ENCODE peak calls at places on chromosomes 6 and 20, in ten cellular contexts. S is neural crest cell; Y is stimulated activated CD4-positive, alpha-beta T cell treated with anti-CD3 and anti-CD28 coated beads, Interleukin-4, amount 100 ng/mL, for 4 hours; K is mucosa of gallbladder; M is activated CD4-positive, alpha-beta T cell treated with anti-CD3 and anti-CD28 coated beads for 24 hours; H is nephron progenitor cell; W is CD4-positive, alpha-beta T cell; T is choroid plexus epithelial cell; R is HS-27A; J is NCI-H1436. N is an unnamed sample.

GRCh38 chr6:166692723-166693302 is 65.8 kb upstream of the RPS6KA2 start:
- DNase-seq in S (no peak), Y (no peak), K (no peak), M (no peak), H (no peak), W (no peak), T (no peak), R (no peak), J (no peak), N (no peak)

GRCh38 chr6:146650799-146651481 is 52.2 kb downstream of the ADGB start:
- DNase-seq in S (no peak), Y (no peak), K (no peak), M (no peak), H (no peak), W (no peak), T (no peak), R (no peak), J (no peak), N (no peak)

GRCh38 chr6:67615796-67616195 is 1019.3 kb upstream of the ADGRB3 start:
- DNase-seq in S (no peak), Y (no peak), K (no peak), M (no peak), H (no peak), W (no peak), T (peak; percentile 79), R (no peak), J (no peak), N (no peak)

GRCh38 chr20:58088625-58089024 is 139.8 kb downstream of the ANKRD60 start:
- DNase-seq in S (no peak), Y (no peak), K (no peak), M (no peak), H (no peak), W (no peak), T (no peak), R (no peak), J (no peak), N (no peak)

GRCh38 chr6:20291764-20292227 is 79.5 kb upstream of the MBOAT1 start:
- DNase-seq in S (peak; percentile 86), Y (peak; percentile 70), K (peak; percentile 82), M (peak; percentile 74), H (peak; percentile 85), W (peak; percentile 74), T (peak; percentile 92), R (peak; percentile 70), J (peak; percentile 79), N (peak; percentile 13)

GRCh38 chr6:88741071-88741470 is 222.3 kb downstream of the RNGTT start:
- DNase-seq in S (no peak), Y (no peak), K (no peak), M (no peak), H (no peak), W (no peak), T (no peak), R (no peak), J (no peak), N (no peak)

GRCh38 chr20:57587278-57587988 is 26.5 kb downstream of the PCK1 start:
- DNase-seq in S (no peak), Y (no peak), K (no peak), M (no peak), H (no peak), W (no peak), T (no peak), R (no peak), J (no peak), N (no peak)

GRCh38 chr6:96816182-96816888 is 20.9 kb downstream of the GPR63 start:
- DNase-seq in S (no peak), Y (no peak), K (no peak), M (no peak), H (no peak), W (no peak), T (peak; percentile 67), R (no peak), J (no peak), N (no peak)

GRCh38 chr6:5665173-5665572 is 341.6 kb downstream of the NRN1 start:
- DNase-seq in S (no peak), Y (peak; percentile 5), K (no peak), M (no peak), H (no peak), W (peak; percentile 53), T (no peak), R (no peak), J (no peak), N (no peak)

GRCh38 chr6:47195251-47195650 is 114.5 kb downstream of the TNFRSF21 start:
- DNase-seq in S (no peak), Y (no peak), K (peak; percentile 41), M (no peak), H (no peak), W (no peak), T (peak; percentile 66), R (no peak), J (no peak), N (no peak)

GRCh38 chr6:17845598-17845997 is 138.9 kb upstream of the NUP153 start:
- DNase-seq in S (no peak), Y (no peak), K (no peak), M (no peak), H (no peak), W (no peak), T (no peak), R (no peak), J (no peak), N (no peak)

GRCh38 chr20:36728986-36729385 is 16.9 kb downstream of the NDRG3 start:
- DNase-seq in S (no peak), Y (no peak), K (no peak), M (no peak), H (no peak), W (no peak), T (peak; percentile 59), R (no peak), J (no peak), N (no peak)

GRCh38 chr6:22656696-22657340 is 87.5 kb downstream of the HDGFL1 start:
- DNase-seq in S (no peak), Y (no peak), K (no peak), M (no peak), H (no peak), W (no peak), T (no peak), R (no peak), J (no peak), N (no peak)

GRCh38 chr6:111838749-111839484 is 34.3 kb downstream of the FYN start:
- DNase-seq in S (no peak), Y (no peak), K (no peak), M (no peak), H (no peak), W (no peak), T (no peak), R (no peak), J (no peak), N (no peak)

GRCh38 chr20:38198238-38198861 is 33.3 kb upstream of the TGM2 start:
- DNase-seq in S (no peak), Y (no peak), K (no peak), M (no peak), H (no peak), W (no peak), T (no peak), R (no peak), J (no peak), N (no peak)

GRCh38 chr20:48186915-48187314 is 401.6 kb upstream of the SULF2 start:
- DNase-seq in S (no peak), Y (no peak), K (no peak), M (no peak), H (no peak), W (no peak), T (no peak), R (no peak), J (no peak), N (no peak)

GRCh38 chr6:44661221-44661609 is 273.7 kb downstream of the CDC5L start:
- DNase-seq in S (no peak), Y (no peak), K (no peak), M (no peak), H (no peak), W (no peak), T (peak; percentile 13), R (no peak), J (no peak), N (no peak)